ENCODE peak calls at places on chromosome 22, in four cellular contexts. R is HCT116; C is activated CD4-positive, alpha-beta memory T cell treated with anti-CD3 and anti-CD28 coated beads, Interleukin-2, amount 10 ng/mL, durations not matched to agents 7 days and 5 days; Q is HS-5. X is an unnamed sample.

GRCh38 chr22:46522743-46523300 is 14.6 kb downstream of the CELSR1 start:
- DNase-seq in R (no peak), C (no peak), Q (no peak), X (no peak)

GRCh38 chr22:32512267-32512982 is 37.8 kb downstream of the FBXO7 start:
- DNase-seq in R (no peak), C (no peak), Q (no peak), X (no peak)

GRCh38 chr22:38419864-38420172 is 35.2 kb downstream of the KCNJ4 start:
- DNase-seq in R (no peak), C (no peak), Q (no peak), X (no peak)

GRCh38 chr22:45997077-45997774 is 20.3 kb upstream of the WNT7B start:
- DNase-seq in R (no peak), C (no peak), Q (peak), X (no peak)

GRCh38 chr22:17920145-17920605 is 104.2 kb downstream of the MICAL3 start:
- DNase-seq in R (no peak), C (no peak), Q (no peak), X (no peak)

GRCh38 chr22:29272624-29273023 is 4.6 kb downstream of the EWSR1 start:
- DNase-seq in R (no peak), C (no peak), Q (no peak), X (no peak)

GRCh38 chr22:49768961-49769690 is 58.5 kb downstream of the BRD1 start:
- DNase-seq in R (no peak), C (no peak), Q (no peak), X (peak)

GRCh38 chr22:30423296-30423958 is 2.1 kb upstream of the MTFP1 start:
- DNase-seq in R (no peak), C (peak), Q (peak), X (peak)

GRCh38 chr22:17777005-17777716 is 2.9 kb upstream of the BID start:
- DNase-seq in R (no peak), C (peak), Q (no peak), X (peak)

GRCh38 chr22:45757068-45757467 is 85.4 kb downstream of the ATXN10 start:
- DNase-seq in R (no peak), C (no peak), Q (no peak), X (no peak)

GRCh38 chr22:38353701-38354100 is 36.5 kb upstream of the CSNK1E start:
- DNase-seq in R (no peak), C (no peak), Q (no peak), X (no peak)

GRCh38 chr22:50209893-50210292 is 9.1 kb downstream of the SELENOO start:
- DNase-seq in R (no peak), C (peak), Q (peak), X (peak)

GRCh38 chr22:36411589-36412258 is 24.0 kb upstream of the MYH9 start:
- DNase-seq in R (no peak), C (peak), Q (no peak), X (no peak)

GRCh38 chr22:23079240-23079768 is 9.0 kb downstream of the GNAZ start:
- DNase-seq in R (no peak), C (no peak), Q (no peak), X (no peak)

GRCh38 chr22:31344369-31345330 is 1.5 kb downstream of the PATZ1 start:
- DNase-seq in R (no peak), C (peak), Q (no peak), X (peak)

GRCh38 chr22:37862570-37863325 is 13.5 kb downstream of the EIF3L start:
- DNase-seq in R (no peak), C (no peak), Q (no peak), X (no peak)

GRCh38 chr22:16601437-16602223 is 9.0 kb upstream of the CCT8L2 start:
- DNase-seq in R (no peak), C (no peak), Q (no peak), X (no peak)

GRCh38 chr22:47053865-47054185 is 291.4 kb downstream of the TBC1D22A start:
- DNase-seq in R (no peak), C (no peak), Q (no peak), X (no peak)

GRCh38 chr22:39135092-39135896 is 17.2 kb downstream of the CBX7 start:
- DNase-seq in R (peak), C (no peak), Q (no peak), X (peak)

GRCh38 chr22:27844256-27844655 is 42.7 kb upstream of the MN1 start:
- DNase-seq in R (no peak), C (no peak), Q (no peak), X (no peak)

GRCh38 chr22:30591191-30591587 is 521 bp downstream of the PES1 start:
- DNase-seq in R (no peak), C (no peak), Q (no peak), X (peak)

GRCh38 chr22:31929126-31929928 is 15.0 kb upstream of the YWHAH start:
- DNase-seq in R (no peak), C (no peak), Q (no peak), X (no peak)

GRCh38 chr22:27258773-27259172 is 542.8 kb downstream of the MN1 start:
- DNase-seq in R (no peak), C (no peak), Q (no peak), X (no peak)

GRCh38 chr22:29480512-29481264 is 670 bp downstream of the NEFH start:
- DNase-seq in R (no peak), C (peak), Q (peak), X (peak)

GRCh38 chr22:46976130-46976529 is 213.7 kb downstream of the TBC1D22A start:
- DNase-seq in R (no peak), C (no peak), Q (no peak), X (no peak)

GRCh38 chr22:38109391-38110000 is 988 bp downstream of the BAIAP2L2 start:
- DNase-seq in R (no peak), C (no peak), Q (no peak), X (no peak)

GRCh38 chr22:44086759-44087158 is 62.7 kb downstream of the PARVB start:
- DNase-seq in R (no peak), C (no peak), Q (no peak), X (no peak)

GRCh38 chr22:50498322-50498861 is 9.1 kb downstream of the LMF2 start:
- DNase-seq in R (peak), C (peak), Q (no peak), X (peak)

GRCh38 chr22:24706732-24707476 is 67.6 kb downstream of the PIWIL3 start:
- DNase-seq in R (no peak), C (no peak), Q (no peak), X (no peak)

GRCh38 chr22:37896181-37896592 is 9.9 kb upstream of the MICALL1 start:
- DNase-seq in R (no peak), C (peak), Q (no peak), X (peak)

GRCh38 chr22:22371031-22371541 is 126.5 kb downstream of the VPREB1 start:
- DNase-seq in R (no peak), C (no peak), Q (no peak), X (no peak)

GRCh38 chr22:29003975-29004646 is 57.5 kb downstream of the C22orf31 start:
- DNase-seq in R (no peak), C (no peak), Q (no peak), X (no peak)

X was measured in activated naive CD4-positive, alpha-beta T cell treated with anti-CD3 and anti-CD28 coated beads, Interleukin-2, amount 10 ng/mL, durations not matched to agents 7 days and 5 days.